ENCODE peak calls at places on chromosome 6, in four cellular contexts. One of them, this sample, is unnamed.

GRCh38 chr6:156752666-156753301 is 24.4 kb upstream of the ARID1B start:
- DNase-seq in HCT116: no peak
- DNase-seq in HepG2: peak
- DNase-seq in K562: peak
- DNase-seq in this sample: peak

GRCh38 chr6:82385102-82385501 is 21.5 kb downstream of the TPBG start:
- DNase-seq in HepG2: no peak
- DNase-seq in K562: no peak
- DNase-seq in HCT116: no peak
- DNase-seq in this sample: no peak

GRCh38 chr6:34132486-34133185 is 13.3 kb downstream of the GRM4 start:
- DNase-seq in K562: peak
- DNase-seq in HCT116: no peak
- DNase-seq in HepG2: peak
- DNase-seq in this sample: no peak

GRCh38 chr6:144063744-144064401 is 31.5 kb downstream of the SF3B5 start:
- DNase-seq in HepG2: peak
- DNase-seq in HCT116: peak
- DNase-seq in K562: peak
- DNase-seq in this sample: no peak

GRCh38 chr6:104789770-104790190 is 69.9 kb downstream of the HACE1 start:
- DNase-seq in HepG2: peak
- DNase-seq in K562: peak
- DNase-seq in HCT116: peak
- DNase-seq in this sample: peak

GRCh38 chr6:167493310-167493709 is 168.4 kb downstream of the TTLL2 start:
- DNase-seq in K562: no peak
- DNase-seq in HCT116: no peak
- DNase-seq in HepG2: no peak
- DNase-seq in this sample: no peak

GRCh38 chr6:20182926-20183521 is 29.2 kb downstream of the MBOAT1 start:
- DNase-seq in HepG2: no peak
- DNase-seq in K562: no peak
- DNase-seq in HCT116: no peak
- DNase-seq in this sample: no peak

GRCh38 chr6:35955071-35955470 is 34.2 kb upstream of the SRPK1 start:
- DNase-seq in HepG2: no peak
- DNase-seq in HCT116: no peak
- DNase-seq in K562: no peak
- DNase-seq in this sample: no peak

GRCh38 chr6:110490110-110490509 is 13.7 kb upstream of the SLC22A16 start:
- DNase-seq in HCT116: no peak
- DNase-seq in K562: no peak
- DNase-seq in HepG2: no peak
- DNase-seq in this sample: no peak

GRCh38 chr6:90483116-90483839 is 103.6 kb downstream of the MAP3K7 start:
- DNase-seq in HepG2: no peak
- DNase-seq in HCT116: no peak
- DNase-seq in K562: no peak
- DNase-seq in this sample: no peak

GRCh38 chr6:105326216-105326615 is 76.7 kb downstream of the PREP start:
- DNase-seq in HCT116: peak
- DNase-seq in K562: no peak
- DNase-seq in HepG2: peak
- DNase-seq in this sample: no peak

DNA sequence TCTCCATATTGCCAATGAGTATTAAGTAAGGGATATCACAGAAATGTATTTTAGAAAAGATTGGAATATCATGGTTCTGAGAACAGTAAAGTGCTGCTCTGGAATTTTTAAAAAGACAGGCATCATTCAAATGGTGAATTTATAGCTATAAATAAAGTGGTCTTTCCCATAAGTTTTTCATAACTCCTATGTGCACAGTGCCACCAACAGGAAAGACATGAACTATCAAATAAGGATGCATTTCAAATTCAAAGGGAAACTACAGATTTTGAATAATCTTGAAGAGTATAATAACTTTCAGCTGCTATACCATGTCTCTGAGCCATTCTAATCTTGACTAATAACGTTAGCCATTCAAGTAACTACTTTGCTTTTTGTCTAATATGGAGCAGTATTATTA is 456.8 kb upstream of the GJE1 start:
- DNase-seq in HepG2: no peak
- DNase-seq in HCT116: peak
- DNase-seq in K562: no peak
- DNase-seq in this sample: no peak
- TF ChIP-seq CTCF in HepG2: no peak
- TF ChIP-seq CTCF in HCT116: peak
- TF ChIP-seq CTCF in K562: no peak
- TF ChIP-seq CTCF in this sample: peak

DNA sequence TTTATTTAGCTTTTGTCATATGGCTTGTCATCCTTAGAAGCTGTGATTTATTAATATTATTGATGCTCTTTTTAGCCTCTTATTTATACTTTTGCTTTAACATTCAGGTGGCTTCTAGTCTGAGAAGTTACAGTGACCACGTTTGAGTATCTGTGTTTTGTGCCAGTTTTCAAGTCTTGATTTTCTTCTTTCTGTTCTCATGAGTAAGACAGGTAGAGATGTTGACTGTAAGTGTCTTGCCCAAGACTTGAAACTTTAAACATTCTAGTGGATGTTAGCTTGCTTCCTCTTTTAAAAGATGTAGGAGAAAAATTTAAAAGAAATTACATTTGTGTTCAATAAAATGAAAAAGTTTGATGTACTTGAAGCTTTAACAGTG is 122.6 kb downstream of the LRRC1 start:
- DNase-seq in HepG2: no peak
- DNase-seq in HCT116: no peak
- DNase-seq in K562: no peak
- DNase-seq in this sample: no peak
- TF ChIP-seq TCF7L2 in HepG2: no peak
- TF ChIP-seq TCF7L2 in HCT116: no peak
- TF ChIP-seq TCF7L2 in K562: no peak
- TF ChIP-seq TCF7L2 in this sample: no peak

GRCh38 chr6:42441661-42442081 is 10.1 kb downstream of the TRERF1 start:
- DNase-seq in K562: no peak
- DNase-seq in HCT116: no peak
- DNase-seq in HepG2: no peak
- DNase-seq in this sample: no peak
- H3K4me3 ChIP-seq in K562: no peak
- H3K4me3 ChIP-seq in HCT116: no peak
- H3K4me3 ChIP-seq in HepG2: no peak
- H3K4me3 ChIP-seq in this sample: no peak

GRCh38 chr6:27720607-27721580 is 191.3 kb downstream of the OR2B2 start:
- DNase-seq in HepG2: peak
- DNase-seq in K562: peak
- DNase-seq in HCT116: peak
- DNase-seq in this sample: peak
- TF ChIP-seq CTCF in HepG2: no peak
- TF ChIP-seq CTCF in K562: no peak
- TF ChIP-seq CTCF in HCT116: peak
- TF ChIP-seq CTCF in this sample: peak

GRCh38 chr6:395432-396125 is 4.0 kb downstream of the IRF4 start:
- DNase-seq in HepG2: no peak
- DNase-seq in K562: no peak
- DNase-seq in HCT116: no peak
- DNase-seq in this sample: no peak
- TF ChIP-seq TCF7L2 in HepG2: no peak
- TF ChIP-seq TCF7L2 in K562: no peak
- TF ChIP-seq TCF7L2 in HCT116: no peak
- TF ChIP-seq TCF7L2 in this sample: no peak

GRCh38 chr6:159804504-159804903 is 4.4 kb downstream of the PNLDC1 start:
- DNase-seq in HCT116: no peak
- DNase-seq in K562: no peak
- DNase-seq in HepG2: no peak
- DNase-seq in this sample: no peak

GRCh38 chr6:159797554-159797953 is 2.5 kb upstream of the PNLDC1 start:
- DNase-seq in K562: no peak
- DNase-seq in HCT116: no peak
- DNase-seq in HepG2: no peak
- DNase-seq in this sample: no peak

GRCh38 chr6:159805418-159806020 is 5.4 kb downstream of the PNLDC1 start:
- DNase-seq in K562: no peak
- DNase-seq in HepG2: no peak
- DNase-seq in HCT116: no peak
- DNase-seq in this sample: no peak

GRCh38 chr6:159801935-159802334 is 1.9 kb downstream of the PNLDC1 start:
- DNase-seq in K562: no peak
- DNase-seq in HepG2: no peak
- DNase-seq in HCT116: no peak
- DNase-seq in this sample: no peak

DNA sequence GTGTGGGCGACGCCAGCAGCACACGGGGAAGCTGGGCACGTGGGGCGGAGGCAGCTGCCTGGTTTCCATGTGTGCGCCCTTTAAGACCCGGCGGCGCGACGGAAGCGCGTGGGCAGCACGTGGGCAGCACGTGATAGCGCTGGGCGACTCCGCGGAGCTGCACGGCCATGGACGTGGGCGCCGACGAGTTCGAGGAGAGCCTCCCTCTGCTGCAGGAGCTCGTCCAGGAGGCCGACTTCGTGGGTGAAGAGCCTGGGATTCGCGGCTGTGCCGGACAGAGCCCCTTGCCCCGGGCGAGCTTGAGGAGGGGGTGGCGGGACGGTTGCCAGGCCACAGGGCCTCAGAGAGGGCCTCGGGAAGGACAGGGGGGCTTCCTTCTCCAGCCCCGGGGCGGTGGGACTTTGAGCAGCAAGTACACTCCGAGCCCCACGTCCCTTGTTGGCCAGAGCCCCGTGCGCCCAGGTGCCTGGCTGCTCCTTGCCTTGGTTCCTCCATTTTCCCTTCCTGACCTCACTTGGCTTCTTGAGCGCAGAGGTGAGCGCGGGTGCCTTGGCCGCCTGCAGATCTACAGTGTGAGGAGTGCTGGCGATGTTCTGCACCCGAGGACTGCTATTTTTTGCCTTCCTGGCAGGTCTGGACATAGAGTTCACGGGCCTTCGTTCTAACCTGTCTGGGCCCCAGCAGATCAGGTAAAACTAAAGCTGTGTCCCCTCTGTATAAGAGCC is at the start of gene PNLDC1:
- DNase-seq in HepG2: no peak
- DNase-seq in HCT116: no peak
- DNase-seq in K562: no peak
- DNase-seq in this sample: no peak
- H3K4me3 ChIP-seq in HepG2: no peak
- H3K4me3 ChIP-seq in HCT116: no peak
- H3K4me3 ChIP-seq in K562: no peak
- H3K4me3 ChIP-seq in this sample: no peak

GRCh38 chr6:56953597-56954388 is 1.1 kb upstream of the BEND6 start:
- DNase-seq in HCT116: no peak
- DNase-seq in K562: peak
- DNase-seq in HepG2: no peak
- DNase-seq in this sample: no peak

GRCh38 chr6:56957856-56958255 is 2.9 kb downstream of the BEND6 start:
- DNase-seq in K562: no peak
- DNase-seq in HepG2: no peak
- DNase-seq in HCT116: no peak
- DNase-seq in this sample: no peak

GRCh38 chr6:56956481-56956880 is 1.6 kb downstream of the BEND6 start:
- DNase-seq in HepG2: no peak
- DNase-seq in K562: no peak
- DNase-seq in HCT116: no peak
- DNase-seq in this sample: no peak

GRCh38 chr6:56954389-56955170 is at the start of gene BEND6:
- DNase-seq in HepG2: peak
- DNase-seq in HCT116: no peak
- DNase-seq in K562: peak
- DNase-seq in this sample: no peak

DNA sequence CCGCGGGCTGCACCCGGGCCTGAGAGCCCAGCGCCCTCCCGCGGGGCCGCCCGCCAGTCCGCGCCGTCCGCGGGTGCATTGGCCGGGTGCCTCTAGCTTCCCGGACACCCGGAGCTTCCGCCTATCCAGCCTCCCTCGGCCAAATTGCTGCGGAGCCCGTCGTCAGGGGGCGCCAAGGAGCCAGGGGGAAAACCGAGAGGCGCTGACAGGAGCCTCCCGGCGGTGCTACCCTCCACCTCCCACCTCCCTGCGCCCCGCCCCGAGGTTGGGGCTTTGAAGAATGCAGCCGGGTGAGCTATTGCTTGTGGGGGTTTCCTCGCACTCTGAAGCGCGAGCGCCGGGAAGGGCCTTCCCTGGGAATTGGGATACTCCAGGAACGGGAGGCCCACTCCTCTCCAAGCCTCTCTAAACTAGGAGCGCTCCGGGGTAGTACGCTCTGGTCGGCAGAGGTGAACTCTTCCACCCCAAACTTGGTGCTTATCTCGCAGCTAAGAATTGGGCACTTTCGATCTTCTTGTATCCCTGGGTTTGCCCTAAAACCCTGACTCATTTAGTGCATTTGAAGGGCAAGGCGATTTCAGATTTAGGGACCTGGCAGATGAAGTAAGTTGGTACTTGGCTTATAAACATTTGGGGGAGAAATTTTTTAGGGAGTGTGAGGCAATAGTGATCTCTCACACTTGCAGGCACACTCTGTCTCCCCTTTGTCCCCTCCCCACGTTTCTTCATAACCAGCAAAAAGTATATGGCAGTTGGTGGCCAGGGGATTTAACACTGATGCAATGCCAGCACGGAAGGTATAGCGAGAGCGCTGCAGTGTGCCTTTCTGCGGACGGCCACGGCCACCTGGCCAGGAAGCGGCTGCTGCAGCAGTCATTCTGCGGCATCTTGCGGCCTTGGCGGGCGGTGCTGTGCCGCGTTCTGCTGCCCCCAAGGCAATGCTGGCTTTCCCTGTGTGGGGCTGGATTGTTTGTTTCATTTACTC is 556 bp downstream of the BEND6 start:
- DNase-seq in K562: peak
- DNase-seq in HCT116: peak
- DNase-seq in HepG2: peak
- DNase-seq in this sample: peak
- TF ChIP-seq CTCF in K562: peak
- TF ChIP-seq CTCF in HCT116: peak
- TF ChIP-seq CTCF in HepG2: peak
- TF ChIP-seq CTCF in this sample: peak

GRCh38 chr6:16757332-16757731 is 3.9 kb downstream of the ATXN1 start:
- DNase-seq in HepG2: no peak
- DNase-seq in K562: no peak
- DNase-seq in HCT116: no peak
- DNase-seq in this sample: no peak
- TF ChIP-seq TCF7L2 in HepG2: no peak
- TF ChIP-seq TCF7L2 in K562: no peak
- TF ChIP-seq TCF7L2 in HCT116: no peak
- TF ChIP-seq TCF7L2 in this sample: no peak

GRCh38 chr6:3804981-3805380 is 44.2 kb upstream of the FAM50B start:
- DNase-seq in K562: no peak
- DNase-seq in HepG2: no peak
- DNase-seq in HCT116: no peak
- DNase-seq in this sample: no peak
- H3K4me3 ChIP-seq in K562: no peak
- H3K4me3 ChIP-seq in HepG2: no peak
- H3K4me3 ChIP-seq in HCT116: no peak
- H3K4me3 ChIP-seq in this sample: no peak

This sample was measured in Panc1.